ENCODE peak calls at places on chromosomes 6 and 20, in seven cellular contexts. K is stomach, C is H1, Z is endothelial cell of umbilical vein, P is transverse colon, H is spleen, S is HepG2. R is an unnamed sample.

GRCh38 chr6:78799682-78800081 is 67.7 kb upstream of the IRAK1BP1 start:
- DNase-seq in K (no peak), C (no peak), Z (no peak), P (no peak), H (no peak), S (no peak), R (no peak)

GRCh38 chr6:149862901-149863595 is 1.1 kb downstream of the LRP11 start:
- DNase-seq in K (peak; percentile 79), C (peak; percentile 73), Z (peak; percentile 74), P (peak; percentile 67), H (peak; percentile 90), S (peak; percentile 38), R (peak; percentile 90)

GRCh38 chr6:156931283-156931682 is 154.1 kb downstream of the ARID1B start:
- DNase-seq in K (no peak), C (no peak), Z (no peak), P (no peak), H (no peak), S (no peak), R (no peak)

GRCh38 chr6:128112494-128112893 is 211.6 kb upstream of the THEMIS start:
- DNase-seq in K (no peak), C (no peak), Z (peak; percentile 62), P (no peak), H (no peak), S (no peak), R (no peak)

GRCh38 chr6:3032986-3033385 is 33.3 kb downstream of the NQO2 start:
- DNase-seq in K (no peak), C (no peak), Z (no peak), P (no peak), H (no peak), S (no peak), R (no peak)

GRCh38 chr6:3456794-3457709 is at the start of gene SLC22A23:
- DNase-seq in K (peak; percentile 84), C (peak; percentile 86), Z (peak; percentile 39), P (peak; percentile 85), H (peak; percentile 87), S (peak; percentile 56), R (peak; percentile 79)

GRCh38 chr6:52663120-52663934 is 7.6 kb upstream of the TMEM14A start:
- DNase-seq in K (peak; percentile 44), C (no peak), Z (peak; percentile 78), P (peak; percentile 70), H (no peak), S (peak; percentile 77), R (no peak)

GRCh38 chr6:25111782-25112181 is 167.4 kb upstream of the CARMIL1 start:
- DNase-seq in K (no peak), C (no peak), Z (no peak), P (no peak), H (no peak), S (no peak), R (no peak)

GRCh38 chr20:37600486-37600885 is 72.8 kb upstream of the BLCAP start:
- DNase-seq in K (no peak), C (no peak), Z (no peak), P (no peak), H (no peak), S (no peak), R (no peak)

GRCh38 chr6:292506-293184 is 358 bp downstream of the DUSP22 start:
- DNase-seq in K (peak; percentile 79), C (no peak), Z (peak; percentile 63), P (peak; percentile 89), H (peak; percentile 98), S (peak; percentile 51), R (no peak)

GRCh38 chr20:10883166-10883565 is 209.4 kb upstream of the JAG1 start:
- DNase-seq in K (no peak), C (no peak), Z (no peak), P (no peak), H (no peak), S (no peak), R (no peak)

GRCh38 chr6:32882879-32883250 is 28.9 kb downstream of the PSMB9 start:
- DNase-seq in K (no peak), C (no peak), Z (no peak), P (no peak), H (no peak), S (no peak), R (no peak)

GRCh38 chr20:63791497-63792156 is 39.4 kb downstream of the ZBTB46 start:
- DNase-seq in K (no peak), C (no peak), Z (no peak), P (no peak), H (no peak), S (no peak), R (no peak)

GRCh38 chr6:41059569-41059968 is 6.6 kb downstream of the APOBEC2 start:
- DNase-seq in K (no peak), C (no peak), Z (no peak), P (no peak), H (no peak), S (no peak), R (no peak)

GRCh38 chr20:24651171-24651972 is 181.9 kb downstream of the SYNDIG1 start:
- DNase-seq in K (no peak), C (no peak), Z (no peak), P (no peak), H (peak; percentile 24), S (no peak), R (no peak)

GRCh38 chr20:41140226-41141133 is 3.1 kb downstream of the PLCG1 start:
- DNase-seq in K (no peak), C (no peak), Z (no peak), P (peak; percentile 8), H (no peak), S (peak; percentile 69), R (no peak)

GRCh38 chr6:26183581-26184408 is 96.6 kb downstream of the HFE start:
- DNase-seq in K (peak; percentile 59), C (peak; percentile 82), Z (peak; percentile 93), P (peak; percentile 68), H (peak; percentile 89), S (no peak), R (peak; percentile 54)

GRCh38 chr6:142184332-142184731 is 37.3 kb downstream of the VTA1 start:
- DNase-seq in K (no peak), C (no peak), Z (no peak), P (no peak), H (no peak), S (no peak), R (no peak)

GRCh38 chr20:51412333-51412761 is 130.2 kb downstream of the NFATC2 start:
- DNase-seq in K (no peak), C (no peak), Z (peak; percentile 69), P (no peak), H (no peak), S (no peak), R (no peak)

GRCh38 chr6:47405273-47405672 is 72.3 kb upstream of the CD2AP start:
- DNase-seq in K (peak; percentile 35), C (no peak), Z (no peak), P (peak; percentile 90), H (no peak), S (no peak), R (no peak)

GRCh38 chr6:80210618-80211017 is 104.1 kb downstream of the BCKDHB start:
- DNase-seq in K (no peak), C (no peak), Z (no peak), P (peak; percentile 14), H (no peak), S (no peak), R (no peak)
- TF ChIP-seq POLR2AphosphoS5 in K (peak; percentile 65), C (no peak), Z (no peak), P (peak; percentile 93), H (no peak), S (no peak), R (no peak)

DNA sequence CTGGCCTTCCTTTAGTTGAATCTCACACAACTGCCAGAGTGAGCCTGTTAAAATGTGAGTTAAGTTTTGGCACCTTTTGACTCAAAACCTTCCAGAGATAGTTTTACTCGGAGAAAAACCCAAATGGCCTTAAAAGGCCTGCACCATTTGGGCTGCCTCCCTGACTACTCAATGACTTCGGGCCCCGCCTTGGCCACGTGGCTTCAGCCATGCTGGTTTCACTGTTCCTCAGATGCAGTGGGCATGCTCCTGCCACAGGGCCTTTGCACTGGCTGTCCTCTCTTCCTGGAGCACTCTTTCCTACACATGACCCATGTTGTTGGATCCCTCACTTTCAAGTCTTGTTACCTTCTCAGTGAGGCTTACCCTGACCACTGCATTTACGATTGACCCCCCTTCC is 18.3 kb downstream of the VEGFA start:
- DNase-seq in K (no peak), C (no peak), Z (no peak), P (no peak), H (no peak), S (no peak), R (no peak)
- TF ChIP-seq POLR2A in K (no peak), C (no peak), Z (no peak), P (no peak), H (no peak), S (no peak), R (no peak)

GRCh38 chr6:36033935-36034334 is 6.3 kb downstream of the MAPK14 start:
- DNase-seq in K (no peak), C (no peak), Z (no peak), P (no peak), H (no peak), S (no peak), R (no peak)

GRCh38 chr6:36038120-36038876 is 10.7 kb downstream of the MAPK14 start:
- DNase-seq in K (no peak), C (no peak), Z (peak; percentile 41), P (no peak), H (no peak), S (no peak), R (no peak)

GRCh38 chr6:36032245-36032644 is 4.6 kb downstream of the MAPK14 start:
- DNase-seq in K (no peak), C (no peak), Z (no peak), P (no peak), H (no peak), S (no peak), R (no peak)

GRCh38 chr6:36039113-36039512 is 11.5 kb downstream of the MAPK14 start:
- DNase-seq in K (no peak), C (no peak), Z (peak; percentile 60), P (no peak), H (no peak), S (peak; percentile 83), R (no peak)

GRCh38 chr6:36035240-36035639 is 7.6 kb downstream of the MAPK14 start:
- DNase-seq in K (no peak), C (no peak), Z (no peak), P (no peak), H (no peak), S (no peak), R (no peak)
- H3K4me1 ChIP-seq in K (peaks cover 70% of the 10 kb centered on the region), C (no peaks in the 10 kb centered on the region), Z (peaks cover 10% of the 10 kb centered on the region), P (peaks cover 26% of the 10 kb centered on the region), H (peaks cover 100% of the 10 kb centered on the region), S (peaks cover 74% of the 10 kb centered on the region), R (peaks cover 6% of the 10 kb centered on the region)

DNA sequence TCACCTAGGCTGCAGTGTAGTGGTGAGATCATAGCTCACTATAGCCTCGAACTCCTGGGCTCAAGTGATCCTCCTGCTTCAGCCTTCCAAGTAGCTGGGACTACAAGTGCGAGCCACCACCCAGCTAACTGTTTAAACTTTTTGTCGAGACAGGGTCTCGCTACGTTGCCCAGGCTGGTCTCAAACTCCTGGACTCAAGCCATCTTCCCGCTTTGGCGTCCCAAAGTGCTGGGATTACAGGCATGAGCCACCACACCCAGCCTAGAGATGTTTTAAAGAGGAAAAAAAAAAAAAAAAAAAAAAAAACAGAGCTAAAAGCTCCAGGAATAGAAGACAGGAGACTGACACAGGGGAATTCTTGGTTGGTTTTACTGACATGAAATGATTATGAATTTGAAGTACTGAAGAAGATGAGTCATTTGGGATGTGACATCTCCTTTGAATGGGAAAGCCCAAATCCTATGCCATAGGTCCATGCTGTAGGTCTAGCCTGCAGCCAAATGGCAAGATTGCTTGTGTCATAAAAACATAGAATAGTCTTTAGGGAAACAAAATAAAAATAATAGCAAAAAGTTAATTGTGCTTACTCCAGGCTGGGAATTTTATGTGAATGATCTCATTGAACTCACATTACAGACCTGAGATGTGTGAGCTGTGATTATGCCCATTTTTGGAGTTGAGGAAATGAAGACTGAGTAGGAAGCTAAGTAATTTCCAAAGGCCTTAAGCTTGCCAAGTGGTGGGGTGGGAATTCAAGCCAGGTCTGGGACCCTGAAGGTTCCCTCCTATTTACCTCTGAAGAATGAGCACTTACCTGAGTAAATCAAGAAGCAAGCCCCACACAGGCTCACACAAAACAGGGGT is 24.3 kb upstream of the NHSL1 start:
- DNase-seq in K (no peak), C (no peak), Z (peak; percentile 32), P (no peak), H (no peak), S (no peak), R (no peak)
- TF ChIP-seq POLR2AphosphoS5 in K (no peak), C (no peak), Z (no peak), P (no peak), H (no peak), S (no peak), R (no peak)

R was measured in breast epithelium.